ENCODE peak calls at places on chromosome 3, in nine cellular contexts. H is HCT116; S is astrocyte of the spinal cord; B is cardiac fibroblast; I is nephron progenitor cell; A is epithelial cell of esophagus; D is OCI-LY7; Q is CD8-positive, alpha-beta T cell; J is WTC11. M is an unnamed sample.

GRCh38 chr3:59518268-59518667 is 468.4 kb upstream of the CFAP20DC start:
- DNase-seq in Q (no peak), J (no peak), I (no peak), B (no peak), D (no peak), S (no peak), A (no peak), H (no peak), M (no peak)

GRCh38 chr3:117184574-117184973 is 475.0 kb downstream of the TUSC7 start:
- DNase-seq in D (no peak), H (no peak), S (peak), B (no peak), A (peak), J (no peak), Q (no peak), I (no peak), M (no peak)

GRCh38 chr3:161117646-161118045 is 12.5 kb upstream of the B3GALNT1 start:
- DNase-seq in B (no peak), S (no peak), Q (no peak), I (no peak), A (no peak), J (no peak), H (no peak), D (no peak), M (no peak)

GRCh38 chr3:194112120-194113106 is 23.5 kb upstream of the HES1 start:
- DNase-seq in H (no peak), B (no peak), Q (no peak), A (peak), J (no peak), D (no peak), I (peak), S (no peak), M (no peak)

GRCh38 chr3:50256978-50257890 is 11.7 kb upstream of the SEMA3B start:
- DNase-seq in Q (no peak), J (peak), S (peak), I (peak), A (peak), H (no peak), B (peak), D (peak), M (no peak)

GRCh38 chr3:130901463-130902204 is 7.8 kb downstream of the ATP2C1 start:
- DNase-seq in S (no peak), J (no peak), H (no peak), D (no peak), A (peak), Q (no peak), B (no peak), I (no peak), M (no peak)

GRCh38 chr3:42683875-42684593 is 1.3 kb upstream of the KLHL40 start:
- DNase-seq in H (peak), I (no peak), S (peak), J (no peak), B (peak), D (no peak), A (peak), Q (no peak), M (peak)

GRCh38 chr3:70006089-70006488 is 6.6 kb downstream of the SAMMSON start:
- DNase-seq in A (no peak), B (no peak), D (no peak), Q (no peak), H (no peak), J (no peak), S (no peak), I (no peak), M (no peak)

GRCh38 chr3:40398346-40398745 is 11.4 kb downstream of the ENTPD3 start:
- DNase-seq in Q (no peak), S (no peak), I (no peak), J (no peak), H (no peak), B (no peak), D (no peak), A (no peak), M (no peak)

GRCh38 chr3:123298903-123299302 is 97.2 kb downstream of the SEC22A start:
- DNase-seq in A (peak), Q (no peak), S (no peak), I (no peak), J (no peak), H (no peak), D (no peak), B (no peak), M (no peak)

GRCh38 chr3:50217681-50218080 is 12.6 kb downstream of the SLC38A3 start:
- DNase-seq in Q (no peak), A (peak), B (no peak), J (no peak), H (no peak), I (no peak), D (no peak), S (no peak), M (no peak)

GRCh38 chr3:176584413-176585176 is 612.7 kb downstream of the TBL1XR1 start:
- DNase-seq in D (no peak), H (no peak), Q (no peak), B (peak), I (no peak), A (peak), S (peak), J (no peak), M (no peak)

GRCh38 chr3:113111308-113111707 is 100.0 kb upstream of the BOC start:
- DNase-seq in Q (no peak), D (no peak), S (no peak), I (no peak), B (no peak), A (no peak), H (no peak), J (no peak), M (no peak)

GRCh38 chr3:3618624-3619023 is 180.6 kb upstream of the LRRN1 start:
- DNase-seq in I (no peak), D (no peak), B (no peak), Q (no peak), H (no peak), S (no peak), A (no peak), J (no peak), M (no peak)

DNA sequence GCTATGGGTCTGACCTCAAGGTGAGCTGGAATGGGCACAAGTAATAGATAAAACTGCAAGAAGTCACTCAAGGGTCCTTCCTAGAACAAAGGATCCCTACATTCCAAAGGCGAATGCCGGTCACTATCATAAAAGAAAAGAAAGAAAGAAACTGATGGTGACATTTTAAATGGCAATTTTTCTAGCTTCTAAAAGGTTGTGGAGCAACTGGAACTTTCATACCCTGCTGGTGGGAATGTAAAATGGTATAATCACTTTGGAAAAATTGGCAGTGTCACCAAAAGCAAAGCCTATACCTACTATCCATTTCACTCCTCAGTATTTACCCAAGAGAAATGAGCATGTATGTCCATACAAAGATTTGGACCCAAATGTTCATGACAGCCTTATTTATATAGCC is 4.2 kb downstream of the CCRL2 start:
- DNase-seq in Q (no peak), H (no peak), B (no peak), A (no peak), S (no peak), D (no peak), I (no peak), J (no peak), M (no peak)
- TF ChIP-seq CTCF in Q (no peak), H (peak), B (no peak), A (peak), S (no peak), D (no peak), I (no peak), J (no peak), M (no peak)

DNA sequence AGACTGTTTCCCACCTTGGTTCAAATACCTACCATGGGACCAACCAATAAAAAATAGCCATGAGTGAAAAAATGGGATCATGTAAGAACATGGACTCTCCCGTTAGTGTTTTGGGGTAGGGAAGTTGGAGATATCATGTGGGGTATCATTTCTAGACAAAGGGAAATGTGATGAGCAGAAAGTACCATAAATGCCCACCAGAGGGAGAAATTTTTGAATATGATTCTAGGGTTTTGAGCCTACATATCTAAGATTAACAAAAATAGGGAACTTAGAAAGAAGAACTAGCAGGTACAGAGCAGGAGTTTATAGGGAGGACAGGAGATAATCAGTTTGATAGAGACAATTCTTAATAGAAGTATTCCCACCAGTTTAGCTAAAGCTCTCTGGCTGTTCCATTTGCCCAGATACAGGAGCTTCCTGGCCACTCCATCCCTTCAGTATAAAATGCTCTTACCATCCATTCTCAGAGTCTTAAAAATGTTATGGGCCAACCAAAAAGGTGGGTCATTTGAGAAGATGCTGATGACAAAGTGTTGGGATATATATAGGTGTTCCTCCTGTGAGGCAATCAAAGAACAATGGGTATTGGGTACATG is 3.6 kb upstream of the CPOX start:
- DNase-seq in Q (no peak), D (peak), I (no peak), S (peak), A (peak), B (peak), H (peak), J (no peak), M (no peak)
- TF ChIP-seq CTCF in Q (peak), D (peak), I (peak), S (peak), A (peak), B (peak), H (peak), J (peak), M (peak)

DNA sequence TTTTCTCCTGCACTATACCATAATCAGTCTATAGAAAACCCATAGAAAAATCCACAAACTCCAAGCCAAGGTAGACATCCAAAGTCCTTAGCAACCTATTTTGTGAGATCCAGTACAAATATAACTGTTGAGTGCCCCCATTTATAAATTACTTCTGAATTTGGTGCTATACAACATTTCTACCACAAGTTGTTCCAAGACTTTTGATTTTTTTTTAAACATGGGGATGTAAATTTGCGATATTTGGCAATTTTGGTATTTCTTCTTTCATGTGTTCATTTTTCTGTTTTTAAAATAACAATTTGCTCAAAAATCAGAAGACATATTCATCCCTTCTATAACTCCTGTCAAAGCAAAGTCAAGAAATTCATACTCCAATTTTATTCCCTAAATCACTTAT is 763.8 kb downstream of the ROBO1 start:
- DNase-seq in J (no peak), A (no peak), I (no peak), B (no peak), Q (no peak), S (no peak), D (no peak), H (no peak), M (no peak)
- TF ChIP-seq CTCF in J (no peak), A (no peak), I (no peak), B (no peak), Q (no peak), S (no peak), D (no peak), H (no peak), M (no peak)

GRCh38 chr3:171646357-171647133 is 163.7 kb downstream of the PLD1 start:
- DNase-seq in S (peak), A (peak), D (peak), B (peak), J (no peak), Q (no peak), H (peak), I (no peak), M (peak)
- TF ChIP-seq CTCF in S (peak), A (peak), D (peak), B (peak), J (peak), Q (peak), H (peak), I (peak), M (peak)

DNA sequence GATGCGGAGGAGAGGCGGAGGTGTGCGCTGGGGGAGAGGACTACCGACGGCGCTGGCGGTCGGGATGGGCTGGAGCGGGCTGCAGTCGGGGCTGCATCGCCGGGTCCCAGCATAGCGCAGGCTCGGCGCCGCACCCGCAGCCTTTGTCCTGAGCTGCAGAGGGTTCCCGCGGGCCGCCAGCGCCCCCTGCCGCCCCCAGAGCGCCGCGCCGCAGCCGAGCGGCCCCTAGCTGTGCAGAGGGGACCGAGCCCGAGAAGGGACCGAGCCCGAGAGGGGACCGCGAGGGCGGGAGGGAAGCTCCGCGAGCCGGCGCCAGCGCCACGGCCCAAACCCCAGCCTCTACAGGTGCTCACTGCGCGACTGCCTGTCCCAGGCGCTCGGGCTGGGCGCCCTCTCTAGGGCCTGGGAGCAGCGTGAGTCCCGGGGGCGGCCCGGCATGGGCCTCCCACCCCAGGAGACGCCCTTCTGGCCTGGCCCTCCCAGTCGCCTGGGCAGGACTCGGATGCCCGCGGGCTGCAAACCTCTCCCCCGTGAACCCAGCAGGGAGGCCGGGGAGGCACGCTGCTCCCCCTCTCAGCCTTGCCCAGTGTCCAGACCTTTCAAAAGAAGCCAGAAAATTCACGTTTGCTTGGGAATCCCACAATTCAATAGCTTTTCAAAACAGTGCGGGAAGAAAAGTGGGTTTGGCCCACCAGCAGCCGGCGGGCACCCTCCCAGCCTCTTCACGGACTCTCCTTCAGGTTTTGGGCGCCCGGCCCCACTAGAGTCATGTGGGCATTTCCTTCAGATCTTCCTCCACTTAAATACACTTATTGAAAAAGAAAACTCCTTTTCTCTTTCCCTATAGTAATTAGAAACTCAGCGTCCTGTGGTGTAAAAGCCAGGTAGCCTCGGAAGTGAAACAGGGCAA is 134.7 kb downstream of the TPRA1 start:
- DNase-seq in S (peak), A (peak), J (peak), H (peak), Q (no peak), I (peak), D (peak), B (peak), M (no peak)
- TF ChIP-seq CTCF in S (peak), A (peak), J (peak), H (peak), Q (peak), I (peak), D (peak), B (peak), M (peak)

GRCh38 chr3:65411367-65411766 is 627.4 kb downstream of the MAGI1 start:
- DNase-seq in H (no peak), S (no peak), I (no peak), A (no peak), J (no peak), D (no peak), Q (no peak), B (peak), M (no peak)

GRCh38 chr3:65408531-65409181 is 630.1 kb downstream of the MAGI1 start:
- DNase-seq in I (no peak), S (no peak), J (no peak), B (no peak), D (no peak), H (no peak), A (no peak), Q (no peak), M (no peak)

GRCh38 chr3:65412591-65412990 is 626.1 kb downstream of the MAGI1 start:
- DNase-seq in Q (no peak), A (peak), I (peak), J (peak), D (no peak), H (no peak), B (peak), S (no peak), M (no peak)
- TF ChIP-seq CTCF in Q (no peak), A (no peak), I (peak), J (no peak), D (no peak), H (no peak), B (no peak), S (no peak), M (no peak)

GRCh38 chr3:159911011-159911663 is 77.5 kb upstream of the IL12A start:
- DNase-seq in A (no peak), H (no peak), S (no peak), Q (no peak), I (no peak), B (no peak), D (no peak), J (no peak), M (no peak)
- TF ChIP-seq CTCF in A (no peak), H (no peak), S (no peak), Q (no peak), I (no peak), B (no peak), D (no peak), J (no peak), M (no peak)